ENCODE peak calls at places on chromosomes 13 and 19, in eight cellular contexts. One of them, this sample, is unnamed.

GRCh38 chr19:45391346-45391745 is 13.5 kb downstream of the PPP1R13L start:
- DNase-seq in amygdala: no peak
- DNase-seq in hippocampal formation: no peak
- DNase-seq in T-helper 2 cell: no peak
- DNase-seq in NCI-H1105: no peak
- DNase-seq in endothelial cell of umbilical vein: no peak
- DNase-seq in activated naive CD8-positive, alpha-beta T cell treated with anti-CD3 and anti-CD28 coated beads, Interleukin-2, amount 50 U/mL, for 24 hours: no peak
- DNase-seq in fibroblast of the conjunctiva: no peak
- DNase-seq in this sample: no peak

GRCh38 chr13:113220877-113221276 is 11.5 kb downstream of the CUL4A start:
- DNase-seq in endothelial cell of umbilical vein: no peak
- DNase-seq in hippocampal formation: no peak
- DNase-seq in T-helper 2 cell: no peak
- DNase-seq in amygdala: no peak
- DNase-seq in NCI-H1105: no peak
- DNase-seq in fibroblast of the conjunctiva: no peak
- DNase-seq in activated naive CD8-positive, alpha-beta T cell treated with anti-CD3 and anti-CD28 coated beads, Interleukin-2, amount 50 U/mL, for 24 hours: peak; percentile 16
- DNase-seq in this sample: no peak

GRCh38 chr13:71290963-71291937 is 575.8 kb downstream of the DACH1 start:
- DNase-seq in T-helper 2 cell: no peak
- DNase-seq in NCI-H1105: no peak
- DNase-seq in fibroblast of the conjunctiva: no peak
- DNase-seq in endothelial cell of umbilical vein: peak; percentile 25
- DNase-seq in amygdala: no peak
- DNase-seq in hippocampal formation: no peak
- DNase-seq in activated naive CD8-positive, alpha-beta T cell treated with anti-CD3 and anti-CD28 coated beads, Interleukin-2, amount 50 U/mL, for 24 hours: peak; percentile 13
- DNase-seq in this sample: no peak

GRCh38 chr19:50880241-50880640 is 7.0 kb downstream of the KLK2 start:
- DNase-seq in activated naive CD8-positive, alpha-beta T cell treated with anti-CD3 and anti-CD28 coated beads, Interleukin-2, amount 50 U/mL, for 24 hours: no peak
- DNase-seq in NCI-H1105: no peak
- DNase-seq in amygdala: no peak
- DNase-seq in hippocampal formation: no peak
- DNase-seq in endothelial cell of umbilical vein: no peak
- DNase-seq in T-helper 2 cell: no peak
- DNase-seq in fibroblast of the conjunctiva: no peak
- DNase-seq in this sample: no peak

GRCh38 chr19:3146677-3147100 is 10.9 kb downstream of the GNA15 start:
- DNase-seq in amygdala: no peak
- DNase-seq in NCI-H1105: no peak
- DNase-seq in endothelial cell of umbilical vein: no peak
- DNase-seq in fibroblast of the conjunctiva: no peak
- DNase-seq in hippocampal formation: no peak
- DNase-seq in activated naive CD8-positive, alpha-beta T cell treated with anti-CD3 and anti-CD28 coated beads, Interleukin-2, amount 50 U/mL, for 24 hours: peak; percentile 79
- DNase-seq in T-helper 2 cell: peak; percentile 54
- DNase-seq in this sample: no peak

GRCh38 chr13:80850771-80851170 is 509.8 kb upstream of the SPRY2 start:
- DNase-seq in activated naive CD8-positive, alpha-beta T cell treated with anti-CD3 and anti-CD28 coated beads, Interleukin-2, amount 50 U/mL, for 24 hours: no peak
- DNase-seq in hippocampal formation: no peak
- DNase-seq in amygdala: no peak
- DNase-seq in T-helper 2 cell: no peak
- DNase-seq in fibroblast of the conjunctiva: no peak
- DNase-seq in NCI-H1105: no peak
- DNase-seq in endothelial cell of umbilical vein: no peak
- DNase-seq in this sample: no peak

GRCh38 chr19:37309834-37310575 is 60.9 kb upstream of the ZNF527 start:
- DNase-seq in endothelial cell of umbilical vein: no peak
- DNase-seq in hippocampal formation: no peak
- DNase-seq in amygdala: no peak
- DNase-seq in T-helper 2 cell: no peak
- DNase-seq in activated naive CD8-positive, alpha-beta T cell treated with anti-CD3 and anti-CD28 coated beads, Interleukin-2, amount 50 U/mL, for 24 hours: no peak
- DNase-seq in fibroblast of the conjunctiva: no peak
- DNase-seq in NCI-H1105: no peak
- DNase-seq in this sample: no peak

GRCh38 chr13:72284791-72285190 is 417.8 kb upstream of the DACH1 start:
- DNase-seq in hippocampal formation: no peak
- DNase-seq in endothelial cell of umbilical vein: no peak
- DNase-seq in fibroblast of the conjunctiva: no peak
- DNase-seq in amygdala: no peak
- DNase-seq in activated naive CD8-positive, alpha-beta T cell treated with anti-CD3 and anti-CD28 coated beads, Interleukin-2, amount 50 U/mL, for 24 hours: no peak
- DNase-seq in T-helper 2 cell: no peak
- DNase-seq in NCI-H1105: no peak
- DNase-seq in this sample: no peak

GRCh38 chr13:110836600-110836903 is 78.3 kb downstream of the ANKRD10 start:
- DNase-seq in T-helper 2 cell: no peak
- DNase-seq in activated naive CD8-positive, alpha-beta T cell treated with anti-CD3 and anti-CD28 coated beads, Interleukin-2, amount 50 U/mL, for 24 hours: no peak
- DNase-seq in amygdala: no peak
- DNase-seq in NCI-H1105: no peak
- DNase-seq in hippocampal formation: no peak
- DNase-seq in fibroblast of the conjunctiva: no peak
- DNase-seq in endothelial cell of umbilical vein: no peak
- DNase-seq in this sample: no peak

GRCh38 chr13:109803822-109804221 is 17.4 kb upstream of the IRS2 start:
- DNase-seq in NCI-H1105: no peak
- DNase-seq in endothelial cell of umbilical vein: no peak
- DNase-seq in amygdala: no peak
- DNase-seq in hippocampal formation: no peak
- DNase-seq in activated naive CD8-positive, alpha-beta T cell treated with anti-CD3 and anti-CD28 coated beads, Interleukin-2, amount 50 U/mL, for 24 hours: no peak
- DNase-seq in T-helper 2 cell: no peak
- DNase-seq in fibroblast of the conjunctiva: no peak
- DNase-seq in this sample: no peak

GRCh38 chr13:38216181-38216580 is 133.5 kb upstream of the UFM1 start:
- DNase-seq in NCI-H1105: no peak
- DNase-seq in amygdala: no peak
- DNase-seq in activated naive CD8-positive, alpha-beta T cell treated with anti-CD3 and anti-CD28 coated beads, Interleukin-2, amount 50 U/mL, for 24 hours: no peak
- DNase-seq in T-helper 2 cell: no peak
- DNase-seq in endothelial cell of umbilical vein: no peak
- DNase-seq in hippocampal formation: no peak
- DNase-seq in fibroblast of the conjunctiva: no peak
- DNase-seq in this sample: no peak

GRCh38 chr13:67023088-67023893 is 206.8 kb downstream of the PCDH9 start:
- DNase-seq in fibroblast of the conjunctiva: peak; percentile 49
- DNase-seq in T-helper 2 cell: no peak
- DNase-seq in endothelial cell of umbilical vein: peak; percentile 31
- DNase-seq in amygdala: no peak
- DNase-seq in hippocampal formation: no peak
- DNase-seq in activated naive CD8-positive, alpha-beta T cell treated with anti-CD3 and anti-CD28 coated beads, Interleukin-2, amount 50 U/mL, for 24 hours: no peak
- DNase-seq in NCI-H1105: peak; percentile 76
- DNase-seq in this sample: no peak

GRCh38 chr13:103473081-103473480 is 406.9 kb upstream of the SLC10A2 start:
- DNase-seq in endothelial cell of umbilical vein: no peak
- DNase-seq in hippocampal formation: no peak
- DNase-seq in amygdala: no peak
- DNase-seq in NCI-H1105: no peak
- DNase-seq in fibroblast of the conjunctiva: no peak
- DNase-seq in T-helper 2 cell: no peak
- DNase-seq in activated naive CD8-positive, alpha-beta T cell treated with anti-CD3 and anti-CD28 coated beads, Interleukin-2, amount 50 U/mL, for 24 hours: no peak
- DNase-seq in this sample: no peak